ENCODE peak calls at places on chromosomes 5 and 9, in four cellular contexts. Q is NCI-H1092; L is transverse colon; V is CD8-positive, alpha-beta memory T cell. F is an unnamed sample.

GRCh38 chr5:149345892-149346222 is 558 bp downstream of the GRPEL2 start:
- DNase-seq in Q (no peak), L (no peak), V (no peak), F (peak)

GRCh38 chr5:1056611-1057484 is 48.2 kb downstream of the NKD2 start:
- DNase-seq in Q (no peak), L (no peak), V (no peak), F (no peak)

GRCh38 chr5:121988443-121988842 is 26.7 kb downstream of the SRFBP1 start:
- DNase-seq in Q (no peak), L (no peak), V (no peak), F (no peak)

GRCh38 chr9:137759117-137759516 is 118.5 kb upstream of the CACNA1B start:
- DNase-seq in Q (no peak), L (no peak), V (no peak), F (no peak)

GRCh38 chr9:95037789-95038521 is 279.6 kb downstream of the FANCC start:
- DNase-seq in Q (no peak), L (no peak), V (no peak), F (no peak)

GRCh38 chr5:17355585-17356346 is 138.3 kb downstream of the BASP1 start:
- DNase-seq in Q (no peak), L (no peak), V (no peak), F (no peak)

GRCh38 chr5:56658972-56659371 is 156.4 kb upstream of the MAP3K1 start:
- DNase-seq in Q (no peak), L (no peak), V (no peak), F (no peak)

GRCh38 chr5:112555691-112556090 is 136.6 kb upstream of the EPB41L4A start:
- DNase-seq in Q (no peak), L (no peak), V (no peak), F (no peak)

GRCh38 chr5:109141499-109142200 is 268.1 kb downstream of the PJA2 start:
- DNase-seq in Q (no peak), L (no peak), V (no peak), F (no peak)

GRCh38 chr9:113593682-113594281 is 130.3 kb downstream of the RGS3 start:
- DNase-seq in Q (no peak), L (peak), V (no peak), F (no peak)

GRCh38 chr9:112443636-112444035 is 43.0 kb upstream of the KIAA1958 start:
- DNase-seq in Q (no peak), L (no peak), V (no peak), F (no peak)

GRCh38 chr5:112109331-112109993 is 309.6 kb downstream of the EPB41L4A start:
- DNase-seq in Q (peak), L (no peak), V (no peak), F (no peak)

GRCh38 chr9:118987167-118987566 is 382.1 kb downstream of the BRINP1 start:
- DNase-seq in Q (no peak), L (no peak), V (no peak), F (no peak)

GRCh38 chr5:142810891-142811290 is 40.7 kb downstream of the ARHGAP26 start:
- DNase-seq in Q (no peak), L (no peak), V (no peak), F (no peak)

GRCh38 chr9:88218721-88219120 is 80.4 kb upstream of the SPATA31C2 start:
- DNase-seq in Q (no peak), L (no peak), V (no peak), F (no peak)

GRCh38 chr9:89515416-89515815 is 17.5 kb upstream of the SEMA4D start:
- DNase-seq in Q (no peak), L (no peak), V (no peak), F (no peak)

GRCh38 chr9:73170185-73170957 is 18.7 kb downstream of the ANXA1 start:
- DNase-seq in Q (no peak), L (no peak), V (no peak), F (no peak)

GRCh38 chr5:161546463-161547301 is at the start of gene GABRB2:
- DNase-seq in Q (no peak), L (peak), V (no peak), F (peak)

GRCh38 chr9:99876190-99876589 is 30.3 kb upstream of the STX17 start:
- DNase-seq in Q (no peak), L (no peak), V (no peak), F (no peak)